ENCODE peak calls at places on chromosomes 5 and 9, in eight cellular contexts. D, X, B, Z, N, H, S and W are unnamed samples.

GRCh38 chr9:87883990-87884389 is 1.3 kb downstream of the SPATA31E1 start:
- DNase-seq in N (no peak), H (no peak), S (no peak), D (no peak), X (no peak), B (no peak), Z (no peak), W (no peak)

GRCh38 chr9:131228096-131228495 is 48.2 kb downstream of the FAM78A start:
- DNase-seq in Z (no peak), B (no peak), S (no peak), H (no peak), X (no peak), D (no peak), N (no peak), W (no peak)

GRCh38 chr5:180142824-180143610 is 66.0 kb downstream of the RASGEF1C start:
- DNase-seq in S (no peak), H (no peak), X (no peak), D (no peak), Z (no peak), B (no peak), N (peak; percentile 18), W (no peak)

GRCh38 chr9:126395439-126396212 is 69.0 kb downstream of the MVB12B start:
- DNase-seq in Z (no peak), N (no peak), X (peak; percentile 62), H (no peak), D (peak; percentile 47), B (peak; percentile 49), S (no peak), W (no peak)

GRCh38 chr5:16596541-16596940 is 20.3 kb downstream of the RETREG1 start:
- DNase-seq in X (peak; percentile 83), H (no peak), S (no peak), D (no peak), B (no peak), N (no peak), Z (no peak), W (no peak)

GRCh38 chr9:20811872-20812271 is 127.8 kb downstream of the FOCAD start:
- DNase-seq in X (no peak), H (no peak), S (no peak), N (no peak), Z (no peak), D (no peak), B (peak; percentile 28), W (no peak)

GRCh38 chr5:148805323-148806290 is 20.8 kb upstream of the ADRB2 start:
- DNase-seq in H (no peak), X (peak; percentile 89), S (no peak), Z (no peak), D (no peak), N (peak; percentile 83), B (no peak), W (no peak)

GRCh38 chr9:113620377-113621161 is 157.0 kb downstream of the RGS3 start:
- DNase-seq in B (peak; percentile 95), H (no peak), D (no peak), S (no peak), N (no peak), Z (no peak), X (peak; percentile 96), W (no peak)

GRCh38 chr5:57983426-57983825 is 476.5 kb downstream of the PLK2 start:
- DNase-seq in S (no peak), B (no peak), N (no peak), X (no peak), D (no peak), Z (no peak), H (no peak), W (no peak)

GRCh38 chr5:72949481-72949880 is 6.4 kb upstream of the FCHO2 start:
- DNase-seq in S (no peak), N (no peak), D (no peak), X (no peak), B (no peak), Z (no peak), H (no peak), W (no peak)

GRCh38 chr9:22405869-22406659 is 40.6 kb upstream of the DMRTA1 start:
- DNase-seq in X (no peak), Z (no peak), H (no peak), S (no peak), D (no peak), N (peak; percentile 35), B (no peak), W (no peak)

GRCh38 chr5:168059111-168059510 is 232.3 kb upstream of the WWC1 start:
- DNase-seq in S (no peak), Z (no peak), N (no peak), B (no peak), X (no peak), H (no peak), D (no peak), W (no peak)

GRCh38 chr9:121744002-121744686 is 92.7 kb downstream of the DAB2IP start:
- DNase-seq in X (peak; percentile 47), N (peak; percentile 42), Z (no peak), S (no peak), D (peak; percentile 40), B (peak; percentile 35), H (no peak), W (no peak)

GRCh38 chr9:34551751-34552605 is 29.2 kb upstream of the ENHO start:
- DNase-seq in H (no peak), Z (no peak), N (no peak), X (no peak), B (no peak), D (no peak), S (no peak), W (no peak)

GRCh38 chr9:589723-590122 is 251.8 kb upstream of the DMRT1 start:
- DNase-seq in X (no peak), H (no peak), S (no peak), B (peak; percentile 95), Z (no peak), N (no peak), D (no peak), W (no peak)

GRCh38 chr9:6711403-6711802 is 46.4 kb upstream of the KDM4C start:
- DNase-seq in D (no peak), B (peak; percentile 27), X (peak; percentile 20), N (no peak), S (no peak), Z (no peak), H (no peak), W (no peak)

GRCh38 chr5:53436480-53437191 is 43.8 kb upstream of the FST start:
- DNase-seq in H (no peak), S (no peak), D (no peak), X (no peak), N (no peak), B (no peak), Z (no peak), W (no peak)

GRCh38 chr9:129058965-129059795 is 21.7 kb upstream of the DOLPP1 start:
- DNase-seq in Z (no peak), H (no peak), X (peak; percentile 17), B (peak; percentile 34), D (no peak), N (no peak), S (no peak), W (no peak)

GRCh38 chr5:164013077-164013670 is 507.8 kb downstream of the MAT2B start:
- DNase-seq in Z (peak; percentile 4), H (peak; percentile 15), X (peak; percentile 51), B (peak; percentile 90), N (peak; percentile 83), D (peak; percentile 4), S (no peak), W (no peak)

GRCh38 chr9:21402387-21403247 is 6.3 kb upstream of the IFNA8 start:
- DNase-seq in D (peak; percentile 9), X (no peak), S (no peak), N (no peak), B (peak; percentile 21), H (no peak), Z (no peak), W (no peak)

GRCh38 chr5:2255915-2256645 is 373.4 kb upstream of the IRX4 start:
- DNase-seq in D (no peak), X (no peak), S (no peak), B (no peak), H (no peak), N (no peak), Z (no peak), W (no peak)

GRCh38 chr9:108347463-108348153 is 508.2 kb downstream of the ACTL7B start:
- DNase-seq in X (no peak), H (no peak), D (no peak), B (peak; percentile 19), N (no peak), Z (no peak), S (no peak), W (no peak)

GRCh38 chr5:137316346-137316736 is 182.8 kb downstream of the SPOCK1 start:
- DNase-seq in Z (no peak), S (no peak), X (no peak), D (no peak), B (peak; percentile 36), H (no peak), N (no peak), W (no peak)

GRCh38 chr9:17807670-17808282 is 228.9 kb downstream of the SH3GL2 start:
- DNase-seq in H (no peak), Z (no peak), X (no peak), N (peak; percentile 70), B (no peak), S (no peak), D (no peak), W (no peak)

GRCh38 chr9:14296462-14296861 is 17.5 kb downstream of the NFIB start:
- DNase-seq in Z (no peak), B (no peak), D (no peak), S (no peak), N (peak; percentile 63), X (no peak), H (no peak), W (no peak)